ENCODE peak calls at places on chromosomes 1 and 21, in five cellular contexts. S is HL-60, D is transverse colon, Y is astrocyte of the spinal cord, E is K562. V is an unnamed sample.

GRCh38 chr1:38561110-38561509 is 298.5 kb downstream of the RRAGC start:
- DNase-seq in Y (no peak), D (no peak), S (no peak), E (no peak), V (no peak)

GRCh38 chr1:36384542-36385409 is 948 bp downstream of the STK40 start:
- DNase-seq in E (peak; percentile 71), S (no peak), Y (peak; percentile 29), D (peak; percentile 84), V (peak; percentile 44)

GRCh38 chr1:201772178-201772577 is 56.8 kb upstream of the IPO9 start:
- DNase-seq in Y (no peak), D (no peak), S (no peak), E (no peak), V (no peak)

GRCh38 chr1:14189381-14189780 is 409.1 kb upstream of the KAZN start:
- DNase-seq in Y (no peak), E (no peak), S (no peak), D (no peak), V (no peak)

GRCh38 chr1:25922064-25922632 is 15.9 kb upstream of the STMN1 start:
- DNase-seq in D (no peak), Y (no peak), S (no peak), E (no peak), V (no peak)

GRCh38 chr1:32426489-32427255 is 32.4 kb upstream of the BSDC1 start:
- DNase-seq in Y (no peak), D (peak; percentile 17), S (no peak), E (no peak), V (peak; percentile 6)

GRCh38 chr21:33478858-33479678 is 706 bp downstream of the TMEM50B start:
- DNase-seq in D (peak; percentile 41), E (peak; percentile 64), Y (peak; percentile 31), S (peak; percentile 27), V (peak; percentile 31)

GRCh38 chr1:189158155-189158554 is 1319.5 kb downstream of the BRINP3 start:
- DNase-seq in E (no peak), D (no peak), S (no peak), Y (no peak), V (no peak)

GRCh38 chr1:112143871-112144441 is 154.5 kb upstream of the KCND3 start:
- DNase-seq in D (no peak), Y (no peak), E (no peak), S (no peak), V (no peak)

GRCh38 chr1:225845633-225846259 is 35.8 kb downstream of the EPHX1 start:
- DNase-seq in S (peak; percentile 35), Y (peak; percentile 84), D (peak; percentile 74), E (peak; percentile 87), V (peak; percentile 78)

GRCh38 chr1:228646717-228647522 is 88.4 kb upstream of the RHOU start:
- DNase-seq in S (peak; percentile 69), E (peak; percentile 23), Y (peak; percentile 19), D (peak; percentile 26), V (no peak)

GRCh38 chr21:10425856-10426255 is 95.5 kb upstream of the TPTE start:
- DNase-seq in D (no peak), S (no peak), Y (no peak), E (peak; percentile 18), V (no peak)
- TF ChIP-seq CTCF in D (no peak), S (no peak), Y (no peak), E (no peak), V (no peak)

GRCh38 chr21:17931080-17931479 is 111.9 kb upstream of the C21orf91 start:
- DNase-seq in Y (no peak), E (peak; percentile 14), D (no peak), S (no peak), V (no peak)
- TF ChIP-seq CTCF in Y (peak; percentile 37), E (peak; percentile 29), D (no peak), S (no peak), V (no peak)

GRCh38 chr21:38383411-38384245 is 114.6 kb downstream of the ERG start:
- DNase-seq in Y (no peak), D (no peak), S (no peak), E (no peak), V (no peak)

GRCh38 chr21:38377165-38378093 is 120.6 kb downstream of the KCNJ15 start:
- DNase-seq in S (no peak), D (no peak), E (no peak), Y (no peak), V (no peak)

GRCh38 chr21:38384246-38384576 is 114.1 kb downstream of the ERG start:
- DNase-seq in E (no peak), D (no peak), Y (no peak), S (peak; percentile 64), V (no peak)

GRCh38 chr21:38379171-38379570 is 119.1 kb downstream of the ERG start:
- DNase-seq in E (no peak), Y (no peak), S (no peak), D (no peak), V (no peak)

GRCh38 chr21:38380391-38381137 is 117.7 kb downstream of the ERG start:
- DNase-seq in Y (peak; percentile 13), E (no peak), S (no peak), D (no peak), V (no peak)
- TF ChIP-seq CTCF in Y (peak; percentile 50), E (peak; percentile 25), S (no peak), D (no peak), V (peak; percentile 31)

GRCh38 chr21:30257773-30258172 is 25.0 kb downstream of the KRTAP24-1 start:
- DNase-seq in D (no peak), E (peak; percentile 25), S (no peak), Y (peak; percentile 1), V (no peak)
- TF ChIP-seq CTCF in D (peak; percentile 29), E (peak; percentile 38), S (no peak), Y (no peak), V (peak; percentile 15)

V was measured in heart right ventricle.